ENCODE peak calls at places on chromosomes 7 and 10, in nine cellular contexts. One of them, this sample, is unnamed.
A peak's percentile ranks its signal among the peaks of the same experiment; 100 is the strongest.

GRCh38 chr7:9029671-9030070 is 596.3 kb downstream of the NXPH1 start:
- DNase-seq in glutamatergic neuron: no peak
- DNase-seq in bronchial epithelial cell: peak; percentile 0
- DNase-seq in spleen: no peak
- DNase-seq in cardiac fibroblast: no peak
- DNase-seq in lower lobe of right lung: no peak
- DNase-seq in mesothelial cell of epicardium: no peak
- DNase-seq in colonic mucosa: no peak
- DNase-seq in CD4-positive, alpha-beta T cell: no peak
- DNase-seq in this sample: no peak

GRCh38 chr10:62501547-62501946 is 127.4 kb downstream of the ZNF365 start:
- DNase-seq in glutamatergic neuron: no peak
- DNase-seq in bronchial epithelial cell: peak; percentile 61
- DNase-seq in spleen: no peak
- DNase-seq in cardiac fibroblast: peak; percentile 9
- DNase-seq in lower lobe of right lung: no peak
- DNase-seq in mesothelial cell of epicardium: no peak
- DNase-seq in colonic mucosa: no peak
- DNase-seq in CD4-positive, alpha-beta T cell: no peak
- DNase-seq in this sample: no peak

GRCh38 chr7:114930829-114931655 is 9.1 kb downstream of the MDFIC start:
- DNase-seq in glutamatergic neuron: no peak
- DNase-seq in bronchial epithelial cell: peak; percentile 45
- DNase-seq in spleen: no peak
- DNase-seq in cardiac fibroblast: peak; percentile 45
- DNase-seq in lower lobe of right lung: no peak
- DNase-seq in mesothelial cell of epicardium: no peak
- DNase-seq in colonic mucosa: no peak
- DNase-seq in CD4-positive, alpha-beta T cell: no peak
- DNase-seq in this sample: no peak

GRCh38 chr10:129972145-129972965 is 8.3 kb upstream of the EBF3 start:
- DNase-seq in glutamatergic neuron: peak; percentile 45
- DNase-seq in bronchial epithelial cell: no peak
- DNase-seq in spleen: peak; percentile 59
- DNase-seq in cardiac fibroblast: peak; percentile 39
- DNase-seq in lower lobe of right lung: peak; percentile 28
- DNase-seq in mesothelial cell of epicardium: no peak
- DNase-seq in colonic mucosa: no peak
- DNase-seq in CD4-positive, alpha-beta T cell: no peak
- DNase-seq in this sample: no peak

GRCh38 chr10:3048114-3049019 is 19.0 kb upstream of the PFKP start:
- DNase-seq in glutamatergic neuron: no peak
- DNase-seq in bronchial epithelial cell: no peak
- DNase-seq in spleen: no peak
- DNase-seq in cardiac fibroblast: peak; percentile 37
- DNase-seq in lower lobe of right lung: no peak
- DNase-seq in mesothelial cell of epicardium: no peak
- DNase-seq in colonic mucosa: no peak
- DNase-seq in CD4-positive, alpha-beta T cell: no peak
- DNase-seq in this sample: no peak

GRCh38 chr10:11018426-11018818 is 750 bp downstream of the CELF2 start:
- DNase-seq in glutamatergic neuron: peak; percentile 65
- DNase-seq in bronchial epithelial cell: no peak
- DNase-seq in spleen: peak; percentile 73
- DNase-seq in cardiac fibroblast: no peak
- DNase-seq in lower lobe of right lung: peak; percentile 48
- DNase-seq in mesothelial cell of epicardium: peak; percentile 38
- DNase-seq in colonic mucosa: peak; percentile 47
- DNase-seq in CD4-positive, alpha-beta T cell: no peak
- DNase-seq in this sample: no peak

GRCh38 chr7:115689941-115690340 is 340.6 kb downstream of the TFEC start:
- DNase-seq in glutamatergic neuron: no peak
- DNase-seq in bronchial epithelial cell: no peak
- DNase-seq in spleen: no peak
- DNase-seq in cardiac fibroblast: no peak
- DNase-seq in lower lobe of right lung: no peak
- DNase-seq in mesothelial cell of epicardium: no peak
- DNase-seq in colonic mucosa: no peak
- DNase-seq in CD4-positive, alpha-beta T cell: no peak
- DNase-seq in this sample: no peak

GRCh38 chr10:51897560-51897959 is 198.2 kb upstream of the CSTF2T start:
- DNase-seq in glutamatergic neuron: no peak
- DNase-seq in bronchial epithelial cell: no peak
- DNase-seq in spleen: no peak
- DNase-seq in cardiac fibroblast: no peak
- DNase-seq in lower lobe of right lung: no peak
- DNase-seq in mesothelial cell of epicardium: no peak
- DNase-seq in colonic mucosa: no peak
- DNase-seq in CD4-positive, alpha-beta T cell: no peak
- DNase-seq in this sample: no peak

GRCh38 chr10:90222372-90222771 is 521.0 kb downstream of the KIF20B start:
- DNase-seq in glutamatergic neuron: no peak
- DNase-seq in bronchial epithelial cell: peak; percentile 85
- DNase-seq in spleen: no peak
- DNase-seq in cardiac fibroblast: peak; percentile 43
- DNase-seq in lower lobe of right lung: no peak
- DNase-seq in mesothelial cell of epicardium: no peak
- DNase-seq in colonic mucosa: no peak
- DNase-seq in CD4-positive, alpha-beta T cell: no peak
- DNase-seq in this sample: no peak

GRCh38 chr10:64880546-64880945 is 1359.3 kb downstream of the REEP3 start:
- DNase-seq in glutamatergic neuron: no peak
- DNase-seq in bronchial epithelial cell: no peak
- DNase-seq in spleen: no peak
- DNase-seq in cardiac fibroblast: no peak
- DNase-seq in lower lobe of right lung: no peak
- DNase-seq in mesothelial cell of epicardium: no peak
- DNase-seq in colonic mucosa: no peak
- DNase-seq in CD4-positive, alpha-beta T cell: no peak
- DNase-seq in this sample: no peak

GRCh38 chr10:78739411-78740053 is 329.2 kb upstream of the ZMIZ1 start:
- DNase-seq in glutamatergic neuron: no peak
- DNase-seq in bronchial epithelial cell: no peak
- DNase-seq in spleen: no peak
- DNase-seq in cardiac fibroblast: no peak
- DNase-seq in lower lobe of right lung: no peak
- DNase-seq in mesothelial cell of epicardium: no peak
- DNase-seq in colonic mucosa: no peak
- DNase-seq in CD4-positive, alpha-beta T cell: no peak
- DNase-seq in this sample: no peak

GRCh38 chr7:157555921-157556320 is 219.1 kb downstream of the DNAJB6 start:
- DNase-seq in glutamatergic neuron: no peak
- DNase-seq in bronchial epithelial cell: no peak
- DNase-seq in spleen: peak; percentile 59
- DNase-seq in cardiac fibroblast: no peak
- DNase-seq in lower lobe of right lung: no peak
- DNase-seq in mesothelial cell of epicardium: no peak
- DNase-seq in colonic mucosa: no peak
- DNase-seq in CD4-positive, alpha-beta T cell: no peak
- DNase-seq in this sample: peak; percentile 48

GRCh38 chr7:106057962-106058901 is 53.9 kb downstream of the SYPL1 start:
- DNase-seq in glutamatergic neuron: peak; percentile 50
- DNase-seq in bronchial epithelial cell: peak; percentile 92
- DNase-seq in spleen: peak; percentile 93
- DNase-seq in cardiac fibroblast: peak; percentile 33
- DNase-seq in lower lobe of right lung: peak; percentile 81
- DNase-seq in mesothelial cell of epicardium: no peak
- DNase-seq in colonic mucosa: peak; percentile 77
- DNase-seq in CD4-positive, alpha-beta T cell: no peak
- DNase-seq in this sample: no peak

GRCh38 chr10:60236869-60237524 is 152.7 kb downstream of the ANK3 start:
- DNase-seq in glutamatergic neuron: no peak
- DNase-seq in bronchial epithelial cell: peak; percentile 44
- DNase-seq in spleen: peak; percentile 85
- DNase-seq in cardiac fibroblast: peak; percentile 43
- DNase-seq in lower lobe of right lung: peak; percentile 77
- DNase-seq in mesothelial cell of epicardium: no peak
- DNase-seq in colonic mucosa: peak; percentile 23
- DNase-seq in CD4-positive, alpha-beta T cell: no peak
- DNase-seq in this sample: no peak

DNA sequence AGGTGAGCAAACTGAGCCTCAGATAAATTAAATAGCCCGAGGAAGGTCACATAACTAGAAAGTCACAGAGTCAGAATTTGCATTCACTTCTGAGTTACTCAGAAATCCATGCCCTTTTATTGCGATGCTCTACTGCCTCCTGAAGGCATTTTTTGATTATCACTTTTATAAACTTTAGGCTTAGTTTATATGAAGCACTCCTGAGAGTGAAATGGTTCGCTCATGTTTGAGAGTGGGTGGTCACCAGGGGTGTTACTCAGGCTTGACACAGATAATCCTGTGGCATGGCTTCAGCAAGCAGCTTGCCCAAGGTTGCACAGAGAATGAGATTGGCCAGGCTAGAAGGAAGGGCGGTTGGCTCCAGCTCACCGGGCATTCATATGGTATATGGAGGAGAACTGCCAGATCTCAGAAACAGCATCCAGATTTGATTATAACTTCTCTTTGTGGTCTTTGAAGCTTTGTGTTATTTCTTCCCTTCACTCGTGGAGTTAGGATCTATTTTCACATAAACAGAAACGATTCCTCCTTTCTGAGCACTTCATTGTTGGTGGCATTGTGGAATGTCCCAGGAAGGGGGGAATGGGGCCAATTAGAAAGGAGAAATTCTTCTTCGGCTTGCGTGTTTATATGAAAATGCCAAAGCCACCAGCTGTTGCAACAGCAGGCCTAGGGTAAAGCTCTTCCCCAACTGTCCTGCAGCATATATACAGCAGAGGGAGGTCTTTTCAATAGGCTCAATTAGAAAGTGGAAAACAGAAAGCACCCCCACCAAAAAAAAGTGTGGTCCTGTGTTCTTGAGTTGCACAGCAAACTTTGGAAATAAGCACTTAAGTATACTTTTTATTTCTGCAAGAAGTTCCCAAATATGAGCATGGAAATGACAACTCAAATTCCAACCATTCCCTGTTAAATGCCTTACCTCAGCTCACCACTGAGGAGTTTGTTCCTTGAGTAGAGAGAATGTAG is 628.8 kb downstream of the SUGCT start:
- DNase-seq in glutamatergic neuron: no peak
- DNase-seq in bronchial epithelial cell: no peak
- DNase-seq in spleen: no peak
- DNase-seq in cardiac fibroblast: peak; percentile 40
- DNase-seq in lower lobe of right lung: no peak
- DNase-seq in mesothelial cell of epicardium: no peak
- DNase-seq in colonic mucosa: no peak
- DNase-seq in CD4-positive, alpha-beta T cell: no peak
- DNase-seq in this sample: no peak
- TF ChIP-seq CTCF in glutamatergic neuron: no peak
- TF ChIP-seq CTCF in bronchial epithelial cell: no peak
- TF ChIP-seq CTCF in spleen: no peak
- TF ChIP-seq CTCF in cardiac fibroblast: peak; percentile 18
- TF ChIP-seq CTCF in lower lobe of right lung: no peak
- TF ChIP-seq CTCF in mesothelial cell of epicardium: no peak
- TF ChIP-seq CTCF in colonic mucosa: no peak
- TF ChIP-seq CTCF in CD4-positive, alpha-beta T cell: no peak
- TF ChIP-seq CTCF in this sample: peak; percentile 74

GRCh38 chr10:74976565-74976964 is 134.9 kb upstream of the SAMD8 start:
- DNase-seq in glutamatergic neuron: no peak
- DNase-seq in bronchial epithelial cell: no peak
- DNase-seq in spleen: no peak
- DNase-seq in cardiac fibroblast: no peak
- DNase-seq in lower lobe of right lung: no peak
- DNase-seq in mesothelial cell of epicardium: no peak
- DNase-seq in colonic mucosa: no peak
- DNase-seq in CD4-positive, alpha-beta T cell: no peak
- DNase-seq in this sample: no peak
- TF ChIP-seq CTCF in glutamatergic neuron: no peak
- TF ChIP-seq CTCF in bronchial epithelial cell: no peak
- TF ChIP-seq CTCF in spleen: no peak
- TF ChIP-seq CTCF in cardiac fibroblast: no peak
- TF ChIP-seq CTCF in lower lobe of right lung: no peak
- TF ChIP-seq CTCF in mesothelial cell of epicardium: no peak
- TF ChIP-seq CTCF in colonic mucosa: no peak
- TF ChIP-seq CTCF in CD4-positive, alpha-beta T cell: no peak
- TF ChIP-seq CTCF in this sample: no peak

DNA sequence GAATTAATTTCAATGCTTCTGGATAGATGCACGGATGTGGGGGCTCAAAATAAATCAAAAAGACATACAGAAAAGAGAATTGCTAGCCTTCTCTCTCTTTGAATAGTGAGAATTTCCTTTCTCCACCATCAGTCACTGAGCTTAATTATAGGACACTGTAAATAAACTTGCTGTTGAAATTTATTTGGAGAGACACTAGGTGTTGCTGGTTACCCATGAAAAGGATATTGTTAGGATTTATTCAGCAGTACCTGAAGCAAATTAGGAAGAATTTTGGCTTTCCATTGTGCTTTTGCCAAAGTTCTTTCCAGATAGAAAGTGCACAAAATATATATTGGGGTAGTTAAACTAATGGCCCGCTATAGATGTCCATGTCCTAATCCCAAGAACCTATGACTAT is 27.6 kb downstream of the GCC1 start:
- DNase-seq in glutamatergic neuron: no peak
- DNase-seq in bronchial epithelial cell: no peak
- DNase-seq in spleen: no peak
- DNase-seq in cardiac fibroblast: peak; percentile 15
- DNase-seq in lower lobe of right lung: no peak
- DNase-seq in mesothelial cell of epicardium: no peak
- DNase-seq in colonic mucosa: no peak
- DNase-seq in CD4-positive, alpha-beta T cell: no peak
- DNase-seq in this sample: no peak
- TF ChIP-seq CTCF in glutamatergic neuron: no peak
- TF ChIP-seq CTCF in bronchial epithelial cell: no peak
- TF ChIP-seq CTCF in spleen: no peak
- TF ChIP-seq CTCF in cardiac fibroblast: no peak
- TF ChIP-seq CTCF in lower lobe of right lung: no peak
- TF ChIP-seq CTCF in mesothelial cell of epicardium: no peak
- TF ChIP-seq CTCF in colonic mucosa: no peak
- TF ChIP-seq CTCF in CD4-positive, alpha-beta T cell: no peak
- TF ChIP-seq CTCF in this sample: peak; percentile 52

GRCh38 chr7:100607111-100607510 is 4.9 kb downstream of the PCOLCE start:
- DNase-seq in glutamatergic neuron: no peak
- DNase-seq in bronchial epithelial cell: peak; percentile 45
- DNase-seq in spleen: no peak
- DNase-seq in cardiac fibroblast: no peak
- DNase-seq in lower lobe of right lung: no peak
- DNase-seq in mesothelial cell of epicardium: no peak
- DNase-seq in colonic mucosa: no peak
- DNase-seq in CD4-positive, alpha-beta T cell: no peak
- DNase-seq in this sample: no peak

GRCh38 chr7:100614308-100614861 is 2.0 kb downstream of the MOSPD3 start:
- DNase-seq in glutamatergic neuron: no peak
- DNase-seq in bronchial epithelial cell: no peak
- DNase-seq in spleen: no peak
- DNase-seq in cardiac fibroblast: no peak
- DNase-seq in lower lobe of right lung: no peak
- DNase-seq in mesothelial cell of epicardium: no peak
- DNase-seq in colonic mucosa: no peak
- DNase-seq in CD4-positive, alpha-beta T cell: no peak
- DNase-seq in this sample: no peak

GRCh38 chr7:100613447-100614185 is 1.3 kb downstream of the MOSPD3 start:
- DNase-seq in glutamatergic neuron: no peak
- DNase-seq in bronchial epithelial cell: no peak
- DNase-seq in spleen: no peak
- DNase-seq in cardiac fibroblast: no peak
- DNase-seq in lower lobe of right lung: no peak
- DNase-seq in mesothelial cell of epicardium: no peak
- DNase-seq in colonic mucosa: no peak
- DNase-seq in CD4-positive, alpha-beta T cell: no peak
- DNase-seq in this sample: no peak

GRCh38 chr7:100611983-100612729 is at the start of gene MOSPD3:
- DNase-seq in glutamatergic neuron: peak; percentile 99
- DNase-seq in bronchial epithelial cell: peak; percentile 100
- DNase-seq in spleen: peak; percentile 100
- DNase-seq in cardiac fibroblast: peak; percentile 99
- DNase-seq in lower lobe of right lung: peak; percentile 98
- DNase-seq in mesothelial cell of epicardium: peak; percentile 98
- DNase-seq in colonic mucosa: peak; percentile 100
- DNase-seq in CD4-positive, alpha-beta T cell: peak; percentile 97
- DNase-seq in this sample: peak; percentile 99

GRCh38 chr7:100612730-100613446 is 548 bp downstream of the MOSPD3 start:
- DNase-seq in glutamatergic neuron: peak; percentile 39
- DNase-seq in bronchial epithelial cell: no peak
- DNase-seq in spleen: no peak
- DNase-seq in cardiac fibroblast: no peak
- DNase-seq in lower lobe of right lung: no peak
- DNase-seq in mesothelial cell of epicardium: no peak
- DNase-seq in colonic mucosa: peak; percentile 25
- DNase-seq in CD4-positive, alpha-beta T cell: no peak
- DNase-seq in this sample: no peak
- TF ChIP-seq CTCF in glutamatergic neuron: no peak
- TF ChIP-seq CTCF in bronchial epithelial cell: peak; percentile 15
- TF ChIP-seq CTCF in spleen: no peak
- TF ChIP-seq CTCF in cardiac fibroblast: no peak
- TF ChIP-seq CTCF in lower lobe of right lung: no peak
- TF ChIP-seq CTCF in mesothelial cell of epicardium: no peak
- TF ChIP-seq CTCF in colonic mucosa: no peak
- TF ChIP-seq CTCF in CD4-positive, alpha-beta T cell: no peak
- TF ChIP-seq CTCF in this sample: peak; percentile 44

This sample was measured in chondrocyte.